ENCODE peak calls at places on chromosomes 13 and 19, in nine cellular contexts. M is transverse colon, N is endothelial cell of umbilical vein, D is prostate gland, R is spleen, K is H1, A is stomach, O is GM12878, E is breast epithelium. Z is an unnamed sample.

GRCh38 chr19:42249149-42249750 is 5.7 kb downstream of the ERF start:
- DNase-seq in M (no peak), N (no peak), D (no peak), R (peak; percentile 76), K (no peak), A (no peak), O (no peak), E (no peak), Z (no peak)

GRCh38 chr19:50890422-50891252 is 17.4 kb downstream of the KLK2 start:
- DNase-seq in M (no peak), N (no peak), D (no peak), R (no peak), K (no peak), A (no peak), O (peak; percentile 46), E (no peak), Z (no peak)

GRCh38 chr19:4229179-4229931 is at the start of gene EBI3:
- DNase-seq in M (peak; percentile 34), N (peak; percentile 23), D (no peak), R (peak; percentile 83), K (no peak), A (no peak), O (peak; percentile 88), E (no peak), Z (peak; percentile 61)

GRCh38 chr13:40668335-40668734 is 1.9 kb upstream of the FOXO1 start:
- DNase-seq in M (peak; percentile 50), N (peak; percentile 45), D (peak; percentile 12), R (peak; percentile 84), K (no peak), A (no peak), O (no peak), E (no peak), Z (peak; percentile 41)

GRCh38 chr19:48681127-48681470 is 8.3 kb upstream of the NTN5 start:
- DNase-seq in M (no peak), N (no peak), D (no peak), R (no peak), K (no peak), A (peak; percentile 57), O (no peak), E (no peak), Z (no peak)

GRCh38 chr13:97946951-97947588 is 6.4 kb upstream of the IPO5 start:
- DNase-seq in M (no peak), N (no peak), D (no peak), R (no peak), K (no peak), A (no peak), O (no peak), E (no peak), Z (no peak)

GRCh38 chr13:49248433-49249002 is 793 bp downstream of the CDADC1 start:
- DNase-seq in M (no peak), N (peak; percentile 50), D (no peak), R (no peak), K (peak; percentile 46), A (no peak), O (no peak), E (no peak), Z (no peak)

GRCh38 chr19:15412832-15413231 is 6.0 kb downstream of the AKAP8L start:
- DNase-seq in M (no peak), N (no peak), D (no peak), R (no peak), K (no peak), A (no peak), O (no peak), E (no peak), Z (no peak)

GRCh38 chr13:94947965-94948371 is 235.6 kb upstream of the SOX21 start:
- DNase-seq in M (no peak), N (no peak), D (no peak), R (no peak), K (no peak), A (no peak), O (no peak), E (no peak), Z (no peak)

GRCh38 chr13:98260357-98261164 is 83.5 kb upstream of the RNF113B start:
- DNase-seq in M (no peak), N (no peak), D (no peak), R (no peak), K (no peak), A (no peak), O (no peak), E (no peak), Z (no peak)

DNA sequence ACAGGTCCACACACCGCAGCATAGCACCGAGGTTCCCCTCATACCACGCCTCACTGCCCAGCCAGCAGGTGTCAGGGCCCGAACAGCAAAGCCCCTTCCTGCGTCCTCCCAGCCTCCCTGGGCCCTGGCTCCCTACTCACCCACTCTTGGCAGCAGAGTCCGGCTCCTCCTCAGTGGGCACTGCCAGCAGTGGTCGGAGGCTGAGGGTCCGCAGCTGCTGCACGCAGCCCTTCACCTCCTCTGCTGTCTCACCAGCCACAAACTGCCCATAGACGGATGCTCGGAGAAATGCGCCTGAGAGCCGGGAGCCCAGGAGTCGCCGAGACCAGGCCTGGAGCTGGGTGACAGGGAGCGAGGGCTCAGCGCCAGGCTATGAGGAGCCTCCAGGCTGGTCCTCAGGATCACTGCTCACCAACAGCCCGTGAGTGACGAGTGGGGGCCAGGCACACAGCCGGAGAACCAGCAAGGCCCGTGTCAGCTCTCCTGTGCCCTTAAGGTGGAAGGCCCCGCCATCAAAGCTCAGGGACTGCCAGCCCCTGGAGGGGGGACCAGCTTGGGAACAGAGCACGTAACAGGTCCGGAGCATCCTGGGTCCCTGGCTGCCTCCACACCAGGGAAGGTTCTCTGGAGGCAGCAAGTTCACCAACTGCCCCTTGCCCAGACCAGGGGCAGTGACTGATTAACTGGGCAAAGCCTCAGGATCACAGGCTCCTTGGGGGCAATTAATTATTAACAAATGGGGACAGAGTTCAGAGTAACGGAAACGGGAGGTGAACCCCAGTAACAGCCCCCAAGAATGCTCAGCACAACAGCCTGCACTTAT is at the start of gene PRODH2:
- DNase-seq in M (no peak), N (no peak), D (no peak), R (no peak), K (no peak), A (no peak), O (no peak), E (no peak), Z (no peak)
- TF ChIP-seq POLR2A in M (no peak), N (no peak), D (no peak), R (no peak), K (no peak), A (no peak), O (no peak), E (no peak), Z (no peak)

DNA sequence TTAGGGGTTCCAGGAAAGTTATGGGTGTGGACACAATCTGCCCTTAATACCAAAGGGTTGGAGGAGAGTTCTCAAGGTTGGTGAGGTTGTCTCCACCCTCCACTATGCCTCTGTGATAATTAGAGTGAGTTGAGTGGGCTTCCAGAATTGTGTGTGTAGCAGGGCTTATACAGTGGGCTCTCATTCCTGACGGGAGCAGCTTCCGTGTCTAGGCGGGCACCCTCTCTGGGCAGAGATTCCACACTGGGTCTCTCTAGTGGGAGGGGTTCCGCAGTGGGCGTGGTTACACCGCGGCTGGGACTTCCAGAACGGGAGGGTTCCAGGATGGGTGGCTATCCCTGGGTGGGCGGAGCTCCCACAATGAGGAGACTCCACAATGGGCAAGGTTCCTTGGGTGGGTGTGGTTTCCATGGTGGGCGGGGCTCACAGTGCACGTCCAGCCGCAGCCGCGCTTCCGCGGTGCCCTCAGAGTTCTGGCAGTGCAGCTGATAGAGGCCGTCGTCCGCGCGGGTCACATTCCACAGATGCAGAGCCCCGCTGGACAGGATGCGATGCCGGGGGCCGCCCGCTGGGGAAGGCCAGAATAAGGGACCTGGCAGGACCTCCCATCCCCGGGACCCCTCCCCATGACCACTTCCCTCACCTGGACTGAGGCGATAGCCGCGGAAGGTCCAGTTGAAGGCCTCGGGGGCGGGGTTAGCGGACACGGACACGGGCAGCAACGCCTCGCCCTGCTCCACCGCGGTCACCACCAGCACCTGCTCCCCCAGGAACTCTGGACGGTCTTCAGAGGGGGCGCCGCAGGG is 8.4 kb downstream of the NPHS1 start:
- DNase-seq in M (peak; percentile 33), N (no peak), D (no peak), R (no peak), K (peak; percentile 93), A (peak; percentile 56), O (no peak), E (no peak), Z (no peak)
- TF ChIP-seq POLR2AphosphoS5 in M (no peak), N (no peak), D (no peak), R (no peak), K (no peak), A (no peak), O (no peak), E (no peak), Z (no peak)

GRCh38 chr19:40280608-40281221 is 4.4 kb downstream of the AKT2 start:
- DNase-seq in M (peak; percentile 88), N (no peak), D (peak; percentile 70), R (peak; percentile 66), K (no peak), A (peak; percentile 70), O (no peak), E (peak; percentile 52), Z (no peak)

GRCh38 chr19:40279120-40279551 is 6.0 kb downstream of the AKT2 start:
- DNase-seq in M (peak; percentile 26), N (no peak), D (no peak), R (peak; percentile 77), K (no peak), A (no peak), O (no peak), E (no peak), Z (no peak)

GRCh38 chr19:40278361-40279045 is 6.6 kb downstream of the AKT2 start:
- DNase-seq in M (no peak), N (no peak), D (no peak), R (peak; percentile 54), K (no peak), A (no peak), O (no peak), E (no peak), Z (no peak)

GRCh38 chr19:40281381-40282208 is 3.5 kb downstream of the AKT2 start:
- DNase-seq in M (no peak), N (no peak), D (no peak), R (peak; percentile 62), K (no peak), A (no peak), O (no peak), E (no peak), Z (no peak)

DNA sequence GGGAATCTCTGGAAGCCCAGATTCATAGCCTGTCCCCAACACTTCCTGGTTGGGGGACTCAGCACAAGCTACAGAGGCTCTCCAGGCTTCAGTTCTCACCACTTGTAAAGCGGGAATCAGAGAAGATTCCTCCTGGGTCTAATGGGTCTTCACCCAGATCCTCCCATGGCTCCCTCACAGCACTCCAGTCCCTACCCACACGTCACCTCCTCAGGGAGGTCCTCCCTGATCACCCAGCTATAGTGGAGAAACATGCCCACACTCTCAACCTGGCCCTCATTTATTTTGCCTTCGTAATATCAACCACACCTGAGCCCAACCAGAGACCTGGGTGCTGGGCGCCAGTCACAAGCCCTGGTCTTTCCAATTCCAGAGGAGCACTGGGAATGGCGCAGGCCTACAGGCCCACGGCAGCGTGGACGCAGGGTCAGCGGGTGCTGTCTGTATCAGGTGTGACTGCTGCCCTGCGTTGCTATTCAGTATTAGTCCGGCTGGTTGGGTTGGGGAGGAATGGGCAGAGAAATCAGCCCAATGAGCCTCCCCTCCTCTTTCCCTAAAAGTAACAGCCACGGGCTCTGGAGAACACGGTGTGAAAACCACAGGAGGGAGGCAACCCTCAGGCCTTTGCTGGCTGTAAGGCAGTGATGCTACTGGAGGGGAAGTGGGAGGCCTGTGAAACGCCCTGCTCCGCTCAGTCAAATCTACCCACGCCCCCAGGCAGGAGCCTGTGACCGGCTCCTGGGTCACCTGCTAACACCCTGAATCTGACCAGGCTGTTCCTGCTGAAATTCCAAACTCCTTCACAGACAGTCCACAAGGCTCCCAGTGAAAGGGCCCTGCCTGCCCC is 5.2 kb downstream of the AKT2 start:
- DNase-seq in M (no peak), N (no peak), D (no peak), R (peak; percentile 77), K (no peak), A (no peak), O (no peak), E (no peak), Z (no peak)
- TF ChIP-seq POLR2A in M (no peak), N (no peak), D (no peak), R (no peak), K (no peak), A (no peak), O (no peak), E (no peak), Z (no peak)

GRCh38 chr19:32748948-32749347 is 29.4 kb downstream of the TDRD12 start:
- DNase-seq in M (no peak), N (no peak), D (no peak), R (no peak), K (peak; percentile 33), A (no peak), O (no peak), E (no peak), Z (no peak)
- TF ChIP-seq POLR2AphosphoS5 in M (no peak), N (no peak), D (no peak), R (no peak), K (no peak), A (no peak), O (no peak), E (no peak), Z (no peak)

Z was measured in GM12891.